ENCODE peak calls at places on chromosomes 3 and 15, in six cellular contexts. X is stomach; U is stimulated activated CD4-positive, alpha-beta T cell treated with anti-CD3 and anti-CD28 coated beads, Interleukin-2, amount 100 ng/mL, for 48 hours; F is epithelial cell of esophagus; T is cerebellar nuclear complex; R is stimulated activated CD8-positive, alpha-beta memory T cell treated with anti-CD3 and anti-CD28 coated beads, Interleukin-7, amount 100 ng/mL, for 1 hour. P is an unnamed sample.

GRCh38 chr3:32045091-32045964 is 61.1 kb upstream of the GPD1L start:
- DNase-seq in F (peak; percentile 96), R (no peak), U (no peak), T (no peak), X (peak; percentile 81), P (peak; percentile 73)

GRCh38 chr3:38458796-38459498 is 5.3 kb downstream of the ACVR2B start:
- DNase-seq in X (peak; percentile 84), U (no peak), R (no peak), F (peak; percentile 62), T (no peak), P (peak; percentile 85)

GRCh38 chr15:58694641-58695398 is 54.7 kb downstream of the ADAM10 start:
- DNase-seq in U (no peak), T (no peak), R (no peak), F (no peak), X (no peak), P (no peak)

GRCh38 chr15:89656116-89656815 is 999 bp upstream of the KIF7 start:
- DNase-seq in X (no peak), T (no peak), U (no peak), R (no peak), F (no peak), P (no peak)

GRCh38 chr3:129690406-129690805 is 83.9 kb upstream of the PLXND1 start:
- DNase-seq in X (no peak), T (peak; percentile 47), F (peak; percentile 78), U (no peak), R (no peak), P (peak; percentile 71)

GRCh38 chr3:138033202-138033691 is 23.3 kb downstream of the CLDN18 start:
- DNase-seq in X (no peak), R (no peak), T (no peak), F (no peak), U (no peak), P (no peak)

GRCh38 chr3:141250828-141251227 is 19.2 kb downstream of the PXYLP1 start:
- DNase-seq in T (no peak), R (no peak), X (no peak), U (no peak), F (no peak), P (no peak)

GRCh38 chr3:59424268-59425010 is 374.6 kb upstream of the CFAP20DC start:
- DNase-seq in R (no peak), F (peak; percentile 93), T (no peak), X (no peak), U (no peak), P (peak; percentile 89)

GRCh38 chr3:13615019-13615528 is 66.1 kb downstream of the FBLN2 start:
- DNase-seq in U (no peak), T (no peak), X (no peak), R (no peak), F (no peak), P (no peak)

GRCh38 chr3:189500299-189500698 is 130.9 kb upstream of the TP63 start:
- DNase-seq in F (no peak), X (no peak), U (no peak), R (no peak), T (no peak), P (no peak)

GRCh38 chr3:169813757-169814517 is 1.2 kb upstream of the LRRC34 start:
- DNase-seq in X (peak; percentile 46), R (peak; percentile 28), F (peak; percentile 55), U (peak; percentile 52), T (no peak), P (peak; percentile 7)

GRCh38 chr15:40850576-40851112 is 6.8 kb downstream of the SPINT1 start:
- DNase-seq in T (no peak), F (no peak), X (no peak), R (no peak), U (no peak), P (no peak)

GRCh38 chr3:182364323-182364722 is 429.0 kb upstream of the ATP11B start:
- DNase-seq in T (no peak), U (no peak), F (peak; percentile 34), X (no peak), R (no peak), P (peak; percentile 22)

GRCh38 chr3:58496206-58496605 is 4.3 kb downstream of the KCTD6 start:
- DNase-seq in X (no peak), T (no peak), F (no peak), R (no peak), U (no peak), P (no peak)

GRCh38 chr3:38543602-38544001 is 47.5 kb downstream of the EXOG start:
- DNase-seq in R (no peak), U (no peak), X (no peak), F (no peak), T (no peak), P (no peak)

GRCh38 chr15:59688383-59688887 is 685 bp downstream of the BNIP2 start:
- DNase-seq in R (no peak), U (peak; percentile 12), X (no peak), F (peak; percentile 71), T (no peak), P (peak; percentile 62)

GRCh38 chr3:76912966-76913365 is 126.9 kb upstream of the ROBO2 start:
- DNase-seq in X (no peak), T (no peak), R (no peak), U (no peak), F (no peak), P (no peak)